ENCODE peak calls at places on chromosomes 6 and 20, in five cellular contexts. J is HEK293T, O is K562, Z is HepG2, F is SK-N-SH. V is an unnamed sample.

GRCh38 chr6:158611600-158612041 is 32.9 kb downstream of the DYNLT1 start:
- DNase-seq in F (no peak), Z (no peak), O (no peak), J (no peak), V (no peak)

GRCh38 chr6:11230158-11231107 is 2.0 kb downstream of the NEDD9 start:
- DNase-seq in Z (no peak), F (no peak), O (no peak), J (no peak), V (no peak)

GRCh38 chr6:11766589-11767450 is 11.8 kb downstream of the ADTRP start:
- DNase-seq in J (no peak), Z (peak; percentile 10), O (no peak), F (no peak), V (no peak)

GRCh38 chr6:24537771-24538385 is 43.1 kb downstream of the ALDH5A1 start:
- DNase-seq in J (no peak), F (no peak), Z (no peak), O (no peak), V (no peak)

GRCh38 chr6:97594834-97595233 is 311.8 kb upstream of the MMS22L start:
- DNase-seq in J (no peak), O (no peak), Z (no peak), F (no peak), V (no peak)

GRCh38 chr20:43691928-43692524 is 25.1 kb downstream of the MYBL2 start:
- DNase-seq in Z (peak; percentile 72), O (peak; percentile 76), J (peak; percentile 56), F (peak; percentile 82), V (no peak)

GRCh38 chr6:33621396-33622388 is 570 bp downstream of the ITPR3 start:
- DNase-seq in Z (no peak), J (no peak), F (no peak), O (peak; percentile 66), V (no peak)

GRCh38 chr6:45479834-45480696 is 102.3 kb upstream of the SUPT3H start:
- DNase-seq in F (no peak), O (no peak), J (no peak), Z (no peak), V (no peak)

GRCh38 chr6:52595796-52596130 is 18.9 kb upstream of the TRAM2 start:
- DNase-seq in F (no peak), Z (no peak), O (no peak), J (no peak), V (no peak)
- TF ChIP-seq FOXM1 in F (no peak), Z (no peak), O (no peak), J (no peak), V (no peak)

GRCh38 chr6:53302678-53303360 is 45.9 kb downstream of the ELOVL5 start:
- DNase-seq in J (no peak), O (no peak), Z (peak; percentile 39), F (no peak), V (no peak)
- TF ChIP-seq FOXM1 in J (no peak), O (no peak), Z (no peak), F (peak; percentile 77), V (no peak)

DNA sequence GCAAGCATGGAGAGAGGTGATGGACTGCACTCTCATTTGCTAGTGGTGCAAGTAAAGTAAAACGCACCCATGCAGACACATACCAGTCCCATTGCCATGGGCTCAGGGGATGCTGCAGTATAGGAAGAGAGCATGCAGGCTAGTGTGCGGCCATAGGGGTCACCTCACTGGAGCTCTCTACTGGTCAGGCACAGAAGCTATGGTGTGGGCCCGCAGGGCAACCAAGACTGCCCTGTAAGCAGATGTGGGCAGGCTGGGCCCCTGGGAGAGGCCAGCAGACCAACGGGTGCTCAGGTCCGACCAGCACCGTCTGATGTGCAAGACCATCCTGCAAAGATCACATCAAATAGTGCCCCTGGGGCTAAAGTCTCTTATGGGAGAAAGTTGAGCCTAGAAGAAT is 290.7 kb downstream of the HTR1B start:
- DNase-seq in O (no peak), J (no peak), F (no peak), Z (no peak), V (no peak)
- TF ChIP-seq FOXM1 in O (no peak), J (no peak), F (no peak), Z (no peak), V (no peak)

DNA sequence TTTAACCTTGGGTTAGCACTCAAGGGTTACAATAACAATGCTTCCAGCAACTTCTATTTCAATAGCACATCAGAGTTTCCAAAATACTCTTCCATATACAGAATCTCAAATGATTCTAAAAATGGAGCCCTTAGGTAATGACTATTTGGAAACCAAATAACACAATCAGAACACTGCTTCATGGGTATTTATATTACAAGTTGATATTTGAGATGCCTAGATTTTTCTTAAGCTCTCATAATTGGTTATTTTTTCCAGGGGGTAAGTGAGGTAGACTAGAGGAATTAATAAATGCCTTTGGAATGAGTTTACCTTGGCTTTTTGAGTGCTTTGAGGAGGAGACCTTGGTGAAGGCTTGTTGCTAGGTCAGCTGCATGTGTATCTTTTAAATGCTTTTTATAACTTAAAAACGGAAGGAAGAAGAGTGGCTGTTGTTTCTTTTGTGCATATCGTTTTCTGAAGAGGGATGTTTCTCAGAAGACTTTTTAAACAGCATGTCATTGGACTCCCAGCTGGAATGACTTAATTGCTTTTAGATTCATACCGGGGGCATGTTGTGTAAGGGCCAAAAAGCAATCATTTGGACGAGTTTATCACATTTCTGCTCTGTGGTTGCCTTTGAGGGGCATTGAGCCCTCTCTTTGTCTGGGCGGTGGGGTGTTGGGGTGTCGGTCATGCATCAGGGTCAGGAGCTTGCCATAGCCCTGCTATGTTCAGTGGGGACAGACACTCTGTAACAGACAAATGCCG is 186.0 kb downstream of the DTNBP1 start:
- DNase-seq in F (no peak), J (no peak), O (no peak), Z (no peak), V (no peak)
- TF ChIP-seq FOXM1 in F (no peak), J (no peak), O (no peak), Z (no peak), V (no peak)

DNA sequence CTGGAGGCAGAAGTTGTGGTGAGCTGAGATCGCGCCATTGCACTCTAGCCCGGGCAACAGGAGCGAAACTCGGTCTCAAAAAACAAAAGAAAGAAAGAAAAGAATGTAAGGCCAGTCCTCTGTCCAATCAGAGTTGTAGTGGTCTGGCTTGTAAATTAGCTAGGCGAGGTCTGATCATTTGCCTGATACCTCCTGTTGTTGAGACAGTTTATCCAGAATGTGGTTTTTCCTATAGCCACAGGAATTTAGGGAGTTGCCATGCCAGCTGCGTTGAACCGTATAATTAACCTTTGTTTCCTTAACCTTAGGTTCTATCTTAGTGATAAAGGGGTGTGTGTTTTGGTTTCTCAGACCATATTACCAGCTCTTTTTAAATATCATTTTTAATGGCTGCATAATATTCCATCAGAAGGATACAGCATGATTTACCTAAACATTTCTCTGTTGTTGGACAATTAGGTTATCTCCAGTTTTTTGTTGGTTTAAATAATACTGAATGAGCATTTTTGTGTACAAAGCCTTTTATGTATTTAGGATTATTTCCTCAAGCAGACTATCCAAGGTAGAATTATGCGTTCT is 11.7 kb upstream of the PPARD start:
- DNase-seq in J (peak; percentile 0), Z (no peak), O (no peak), F (no peak), V (no peak)
- TF ChIP-seq FOXM1 in J (no peak), Z (no peak), O (no peak), F (no peak), V (no peak)

DNA sequence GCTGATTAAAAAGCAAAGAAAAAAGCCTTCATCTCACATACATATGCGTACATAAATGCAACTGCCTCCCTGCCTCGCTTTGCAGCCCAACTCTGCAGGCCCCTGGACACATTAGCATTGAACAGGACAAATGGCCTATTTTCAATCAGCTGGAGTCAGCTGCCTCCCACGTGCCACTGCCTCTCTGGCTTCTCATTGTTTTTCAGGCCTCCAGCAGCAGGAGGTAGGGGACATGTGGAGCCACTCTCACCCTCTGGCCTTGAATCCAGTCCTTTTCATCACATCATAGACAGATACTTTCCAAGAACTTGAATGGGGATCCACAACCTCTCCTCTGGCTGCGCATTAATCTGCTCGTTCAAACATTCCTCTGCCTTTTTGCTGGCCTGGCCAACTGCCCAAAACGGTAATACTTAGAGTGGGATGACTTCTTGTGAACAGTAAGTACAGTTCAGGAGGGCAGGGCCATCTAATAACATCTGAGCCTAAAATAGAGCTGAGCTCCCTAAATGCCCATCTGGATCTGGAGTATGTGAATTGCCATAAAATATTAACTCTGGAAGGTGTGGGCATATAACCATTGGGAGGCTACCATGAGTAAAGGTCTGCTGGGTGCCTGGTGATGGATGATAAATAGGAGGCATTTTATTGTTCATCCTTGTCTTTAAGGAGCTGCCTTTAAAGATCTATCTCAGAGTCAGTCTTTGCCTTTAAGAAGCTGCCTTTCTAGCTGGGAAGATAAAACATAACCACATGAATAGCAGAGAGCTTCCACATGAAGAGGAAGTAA is 592.2 kb downstream of the PKHD1 start:
- DNase-seq in Z (no peak), F (no peak), J (no peak), O (no peak), V (no peak)
- TF ChIP-seq FOXM1 in Z (no peak), F (no peak), J (no peak), O (no peak), V (no peak)